ENCODE peak calls at places on chromosome 16, in four cellular contexts. L is activated T-helper 1 cell treated with anti-CD3 and anti-CD28 coated beads, Interleukin-2, amount 50 U/mL, for 16 hours; P is activated CD4-positive, alpha-beta T cell treated with anti-CD3 and anti-CD28 coated beads, Interleukin-2, amount 50 U/mL, for 1 hour; Q is nephron progenitor cell. E is an unnamed sample.
A peak's percentile ranks its signal among the peaks of the same experiment; 100 is the strongest.

GRCh38 chr16:31118223-31119155 is 1.0 kb downstream of the KAT8 start:
- DNase-seq in L (no peak), Q (no peak), P (no peak), E (no peak)

GRCh38 chr16:31202402-31203385 is at the start of gene PYCARD:
- DNase-seq in Q (peak; percentile 63), P (peak; percentile 25), L (no peak), E (no peak)

GRCh38 chr16:86566601-86566965 is at the start of gene FOXC2:
- DNase-seq in Q (peak; percentile 95), P (peak; percentile 49), L (no peak), E (peak; percentile 54)

GRCh38 chr16:63655846-63656245 is 1466.0 kb downstream of the CDH11 start:
- DNase-seq in P (no peak), L (no peak), Q (no peak), E (no peak)

GRCh38 chr16:30004811-30005242 is 6.0 kb downstream of the DOC2A start:
- DNase-seq in Q (no peak), L (no peak), P (no peak), E (no peak)

GRCh38 chr16:57185446-57185944 is 344 bp downstream of the PSME3IP1 start:
- DNase-seq in P (no peak), Q (peak; percentile 38), L (peak; percentile 11), E (no peak)

GRCh38 chr16:2499454-2499853 is 14.3 kb upstream of the ATP6V0C start:
- DNase-seq in P (no peak), Q (no peak), L (no peak), E (no peak)

GRCh38 chr16:12458591-12459400 is 344.9 kb downstream of the CPPED1 start:
- DNase-seq in Q (no peak), P (no peak), L (no peak), E (no peak)

GRCh38 chr16:83717814-83718213 is 90.0 kb upstream of the HSBP1 start:
- DNase-seq in P (no peak), L (no peak), Q (no peak), E (no peak)

GRCh38 chr16:30977502-30977901 is 7.5 kb upstream of the HSD3B7 start:
- DNase-seq in P (peak; percentile 18), Q (no peak), L (no peak), E (no peak)

GRCh38 chr16:3548445-3548844 is 28.8 kb downstream of the NLRC3 start:
- DNase-seq in Q (no peak), P (no peak), L (no peak), E (no peak)

GRCh38 chr16:46731691-46732555 is 16.2 kb downstream of the MYLK3 start:
- DNase-seq in P (no peak), Q (no peak), L (no peak), E (no peak)